ENCODE peak calls at places on chromosomes 11 and 22, in six cellular contexts. B, J, F, G, S and Y are unnamed samples.

GRCh38 chr22:19204640-19205039 is 26.1 kb upstream of the SLC25A1 start:
- DNase-seq in J (no peak), B (no peak), F (no peak), S (no peak), G (peak; percentile 20), Y (no peak)

GRCh38 chr11:119149371-119150275 is 771 bp downstream of the ABCG4 start:
- DNase-seq in J (no peak), F (no peak), G (no peak), B (no peak), S (no peak), Y (no peak)

GRCh38 chr11:63845305-63845704 is 6.4 kb downstream of the MARK2 start:
- DNase-seq in G (no peak), S (no peak), B (no peak), J (peak; percentile 16), F (peak; percentile 91), Y (no peak)

GRCh38 chr11:64638017-64638664 is 47.1 kb downstream of the SLC22A12 start:
- DNase-seq in B (no peak), G (peak; percentile 70), F (no peak), S (no peak), J (no peak), Y (no peak)

GRCh38 chr11:108213784-108214183 is 8.7 kb downstream of the NPAT start:
- DNase-seq in B (no peak), J (no peak), F (no peak), G (no peak), S (no peak), Y (no peak)

GRCh38 chr22:43881091-43882061 is 10.4 kb downstream of the PNPLA5 start:
- DNase-seq in G (no peak), B (peak; percentile 46), J (no peak), S (no peak), F (no peak), Y (no peak)

GRCh38 chr11:996681-997080 is 39.8 kb downstream of the MUC6 start:
- DNase-seq in F (no peak), J (no peak), B (no peak), G (no peak), S (no peak), Y (no peak)

GRCh38 chr11:432501-433100 is 9.2 kb downstream of the ANO9 start:
- DNase-seq in G (no peak), J (no peak), F (no peak), B (no peak), S (no peak), Y (no peak)

GRCh38 chr11:10892250-10892649 is 34.4 kb upstream of the ZBED5 start:
- DNase-seq in J (no peak), G (no peak), F (no peak), S (no peak), B (no peak), Y (no peak)

GRCh38 chr11:36509265-36509664 is 807 bp downstream of the TRAF6 start:
- DNase-seq in B (no peak), F (peak; percentile 37), J (no peak), G (no peak), S (no peak), Y (no peak)

GRCh38 chr11:66844496-66845142 is 1.4 kb downstream of the RCE1 start:
- DNase-seq in B (no peak), F (no peak), G (no peak), S (no peak), J (peak; percentile 39), Y (peak; percentile 65)
- H3K4me3 ChIP-seq in B (no peak overlapping the region), F (peak overlapping the region; percentile 96), G (no peak overlapping the region), S (no peak overlapping the region), J (peak overlapping the region; percentile 91), Y (peak overlapping the region; percentile 97)

DNA sequence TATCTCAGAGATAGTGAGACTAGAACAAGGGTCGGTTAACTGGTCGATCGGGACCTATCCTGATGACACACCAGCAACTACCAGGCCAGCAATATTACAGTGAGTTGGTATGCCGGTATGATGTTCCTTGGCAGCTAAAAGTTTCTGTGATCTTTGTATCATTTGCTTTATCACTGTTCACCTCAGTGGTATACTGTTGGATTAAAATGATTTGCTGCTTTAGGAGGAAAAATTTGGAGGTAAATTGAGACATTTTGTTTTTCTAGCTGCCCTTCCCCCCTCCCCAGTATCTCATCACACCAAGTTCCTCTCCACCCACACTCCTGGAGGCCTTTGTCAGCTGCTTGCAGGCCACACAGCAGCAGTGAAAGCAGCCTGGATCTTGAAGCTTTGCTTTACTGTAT is 6.9 kb upstream of the SIDT2 start:
- DNase-seq in S (no peak), J (no peak), G (no peak), B (no peak), F (no peak), Y (no peak)
- H3K27ac ChIP-seq in S (peak overlapping the region; percentile 2), J (no peak overlapping the region), G (no peak overlapping the region), B (no peak overlapping the region), F (no peak overlapping the region), Y (peak overlapping the region; percentile 61)

GRCh38 chr22:20430641-20431519 is 6.7 kb downstream of the SCARF2 start:
- DNase-seq in F (peak; percentile 48), B (peak; percentile 53), S (peak; percentile 56), G (peak; percentile 57), J (peak; percentile 73), Y (no peak)
- H3K4me3 ChIP-seq in F (peak overlapping the region; percentile 37), B (no peak overlapping the region), S (peak overlapping the region; percentile 32), G (peak overlapping the region; percentile 19), J (peak overlapping the region; percentile 82), Y (peak overlapping the region; percentile 59)

DNA sequence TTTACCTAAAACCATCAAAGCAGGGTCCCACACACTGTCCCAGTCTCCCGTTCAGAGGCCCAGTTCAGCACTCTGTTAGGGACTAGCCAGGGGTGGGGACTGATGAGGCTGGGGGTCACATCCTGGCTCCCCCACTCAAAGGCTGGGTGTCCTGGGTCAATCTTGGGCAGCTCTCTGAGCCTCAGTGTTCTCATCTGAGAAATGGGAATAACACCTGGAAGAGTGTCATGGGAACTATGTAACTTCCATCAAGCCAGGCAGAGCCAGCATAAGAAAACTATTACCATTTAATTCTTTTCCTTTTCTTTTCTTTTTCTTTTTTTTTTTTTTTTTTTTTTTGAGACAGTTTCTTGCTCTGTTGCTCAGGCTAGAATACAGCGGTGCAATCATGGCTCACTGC is 38.4 kb downstream of the TPST2 start:
- DNase-seq in S (no peak), G (no peak), F (no peak), B (no peak), J (no peak), Y (no peak)
- H3K27ac ChIP-seq in S (peak overlapping the region; percentile 83), G (no peak overlapping the region), F (no peak overlapping the region), B (no peak overlapping the region), J (no peak overlapping the region), Y (no peak overlapping the region)